ENCODE peak calls at places on chromosomes 1 and 21, in six cellular contexts. D is HFF-Myc, E is epithelial cell of esophagus, S is kidney epithelial cell, P is tibial nerve, O is mesothelial cell of epicardium. X is an unnamed sample.

GRCh38 chr1:153616885-153617428 is 832 bp upstream of the S100A14 start:
- DNase-seq in O (no peak), S (no peak), D (no peak), E (peak), P (no peak), X (no peak)

GRCh38 chr1:44785027-44785376 is 3.0 kb downstream of the BEST4 start:
- DNase-seq in E (no peak), O (no peak), D (no peak), P (no peak), S (no peak), X (no peak)

GRCh38 chr1:245751111-245751510 is 596.3 kb downstream of the KIF26B start:
- DNase-seq in O (no peak), E (no peak), P (no peak), S (no peak), D (no peak), X (no peak)

GRCh38 chr1:107952989-107953388 is 12.0 kb downstream of the VAV3 start:
- DNase-seq in S (no peak), D (no peak), P (no peak), O (no peak), E (no peak), X (no peak)

GRCh38 chr1:218816999-218817398 is 356.7 kb upstream of the LYPLAL1 start:
- DNase-seq in S (no peak), P (no peak), O (no peak), E (no peak), D (no peak), X (no peak)

GRCh38 chr1:58076258-58076657 is 470.3 kb downstream of the OMA1 start:
- DNase-seq in O (no peak), S (no peak), D (no peak), P (no peak), E (no peak), X (no peak)

GRCh38 chr1:56374026-56374974 is 205.1 kb downstream of the PLPP3 start:
- DNase-seq in S (no peak), P (no peak), E (no peak), D (no peak), O (no peak), X (no peak)

GRCh38 chr1:156910309-156910782 is 10.1 kb upstream of the LRRC71 start:
- DNase-seq in O (no peak), D (no peak), S (no peak), E (peak), P (no peak), X (no peak)

GRCh38 chr1:99700020-99700419 is 54.1 kb downstream of the PALMD start:
- DNase-seq in O (no peak), P (no peak), D (no peak), S (no peak), E (no peak), X (no peak)

GRCh38 chr1:107689733-107690132 is 275.2 kb downstream of the VAV3 start:
- DNase-seq in O (no peak), S (no peak), D (no peak), P (no peak), E (no peak), X (no peak)

GRCh38 chr1:30617161-30617560 is 106.2 kb downstream of the MATN1 start:
- DNase-seq in D (no peak), E (peak), S (no peak), O (no peak), P (no peak), X (no peak)

GRCh38 chr1:50978144-50978851 is 8.3 kb downstream of the CDKN2C start:
- DNase-seq in S (no peak), E (peak), O (peak), D (no peak), P (peak), X (no peak)

GRCh38 chr1:8937701-8938100 is 8.0 kb upstream of the CA6 start:
- DNase-seq in P (no peak), E (no peak), D (no peak), O (no peak), S (no peak), X (no peak)

GRCh38 chr1:202835548-202836072 is 24.9 kb downstream of the PCAT6 start:
- DNase-seq in S (no peak), D (no peak), O (no peak), P (no peak), E (no peak), X (no peak)

GRCh38 chr1:231918239-231919015 is 291.8 kb downstream of the DISC1 start:
- DNase-seq in E (peak), S (peak), O (no peak), D (no peak), P (no peak), X (no peak)

GRCh38 chr1:223298706-223299105 is 65.3 kb downstream of the SUSD4 start:
- DNase-seq in O (no peak), D (no peak), E (no peak), S (no peak), P (no peak), X (no peak)

GRCh38 chr1:82979593-82980230 is 1019.2 kb downstream of the TTLL7 start:
- DNase-seq in E (no peak), P (no peak), S (no peak), D (no peak), O (no peak), X (no peak)

GRCh38 chr1:110255388-110255787 is 45.3 kb downstream of the KCNC4 start:
- DNase-seq in S (no peak), P (no peak), E (no peak), O (no peak), D (no peak), X (no peak)

GRCh38 chr1:55321947-55322346 is 106.8 kb upstream of the USP24 start:
- DNase-seq in O (no peak), D (no peak), E (peak), S (no peak), P (no peak), X (no peak)

GRCh38 chr1:35452086-35452485 is 105.1 kb downstream of the KIAA0319L start:
- DNase-seq in E (peak), D (peak), S (no peak), P (peak), O (no peak), X (no peak)

GRCh38 chr1:31593136-31593665 is 16.9 kb downstream of the TINAGL1 start:
- DNase-seq in E (no peak), P (no peak), S (no peak), O (no peak), D (no peak), X (no peak)

GRCh38 chr1:209585672-209586071 is 2.2 kb downstream of the CAMK1G start:
- DNase-seq in E (peak), P (no peak), O (peak), D (no peak), S (no peak), X (no peak)
- TF ChIP-seq CTCF in E (no peak), P (no peak), O (no peak), D (no peak), S (peak), X (no peak)

GRCh38 chr1:41014871-41015270 is 6.7 kb downstream of the SLFNL1 start:
- DNase-seq in O (no peak), D (no peak), E (no peak), P (no peak), S (no peak), X (no peak)
- TF ChIP-seq CTCF in O (no peak), D (no peak), E (no peak), P (no peak), S (no peak), X (no peak)

GRCh38 chr1:90614872-90615271 is 102.2 kb downstream of the BARHL2 start:
- DNase-seq in D (no peak), S (no peak), O (no peak), P (no peak), E (no peak), X (no peak)
- TF ChIP-seq CTCF in D (peak), S (peak), O (peak), P (peak), E (peak), X (peak)

DNA sequence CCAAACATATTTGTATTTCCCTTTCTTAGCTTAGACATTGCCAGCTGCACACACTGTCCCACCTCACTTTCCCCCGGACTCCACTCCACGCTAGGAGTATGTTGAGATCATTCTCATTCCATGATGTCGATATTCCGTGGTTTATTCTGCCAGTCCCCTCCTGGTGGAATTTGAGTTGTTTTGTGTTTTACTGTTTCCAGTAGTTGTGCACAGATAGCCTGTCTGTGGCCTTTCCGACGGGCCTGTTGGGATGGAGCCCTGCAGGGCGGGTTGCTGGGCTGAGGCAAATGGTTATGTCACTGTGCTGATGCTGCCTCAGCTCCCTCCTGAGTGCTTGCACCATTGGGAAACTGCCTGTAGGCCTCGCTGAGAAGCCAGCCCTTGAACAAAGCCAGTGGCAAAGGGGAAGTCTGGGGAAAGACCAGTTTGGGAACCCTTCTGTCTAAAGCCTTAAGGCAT is 12.8 kb downstream of the TRAPPC10 start:
- DNase-seq in D (no peak), S (no peak), E (peak), P (peak), O (no peak), X (no peak)
- TF ChIP-seq CTCF in D (no peak), S (no peak), E (peak), P (no peak), O (no peak), X (no peak)

DNA sequence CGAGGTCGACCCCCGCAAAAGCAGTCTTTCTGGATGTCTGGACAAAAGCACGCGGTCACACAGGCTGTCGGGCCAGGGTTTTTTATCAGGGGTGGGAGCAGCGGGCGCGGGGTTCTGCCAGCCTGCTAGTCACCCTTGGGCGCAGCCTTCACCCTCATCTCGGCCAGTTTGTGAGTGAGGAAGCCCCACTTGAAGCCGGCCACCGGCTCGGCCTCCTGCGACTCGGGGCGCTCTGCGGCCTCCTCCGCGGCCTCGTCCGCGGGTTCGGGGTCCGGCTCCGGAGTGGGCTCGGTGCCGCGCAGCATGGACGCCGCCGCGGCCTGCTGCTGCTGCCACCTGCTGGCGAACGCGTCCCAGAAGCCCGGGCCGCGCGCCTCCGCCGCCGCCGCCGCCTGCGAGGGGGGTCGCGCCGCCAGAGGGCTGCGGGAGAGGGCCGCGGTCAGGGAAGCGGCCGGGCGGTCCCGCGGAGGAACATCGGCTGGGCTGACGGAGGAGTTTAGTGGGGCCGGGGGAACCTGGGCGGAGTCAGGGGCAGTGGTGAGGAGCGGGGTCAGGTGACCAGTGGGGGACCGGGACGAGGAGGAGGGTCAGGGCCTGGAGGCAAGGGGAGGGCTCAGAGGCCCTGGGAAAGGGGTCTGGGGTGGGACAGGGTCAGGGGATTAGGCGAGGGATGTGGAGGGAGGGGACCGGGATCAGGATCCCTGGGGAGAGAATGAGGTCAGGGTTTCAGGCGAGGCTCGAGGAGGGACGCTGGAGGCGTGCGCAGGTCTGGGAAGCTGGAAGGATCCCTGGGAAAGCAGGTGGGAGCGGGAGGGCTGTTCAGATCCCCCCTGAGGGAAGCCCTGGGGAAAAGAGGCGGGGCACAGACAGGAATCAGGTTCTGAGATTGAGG is 4.5 kb downstream of the C1orf232 start:
- DNase-seq in E (peak), O (peak), S (no peak), D (no peak), P (no peak), X (no peak)
- TF ChIP-seq CTCF in E (peak), O (peak), S (no peak), D (peak), P (peak), X (peak)

GRCh38 chr1:104932030-104932915 is 1182.6 kb downstream of the AMY1C start:
- DNase-seq in D (no peak), S (no peak), E (no peak), P (no peak), O (no peak), X (no peak)

GRCh38 chr1:104932949-104933679 is 1183.4 kb downstream of the AMY1C start:
- DNase-seq in E (no peak), D (no peak), P (no peak), S (no peak), O (no peak), X (no peak)

GRCh38 chr1:104929280-104929679 is 1179.6 kb downstream of the AMY1C start:
- DNase-seq in E (peak), P (no peak), D (no peak), O (no peak), S (no peak), X (no peak)

DNA sequence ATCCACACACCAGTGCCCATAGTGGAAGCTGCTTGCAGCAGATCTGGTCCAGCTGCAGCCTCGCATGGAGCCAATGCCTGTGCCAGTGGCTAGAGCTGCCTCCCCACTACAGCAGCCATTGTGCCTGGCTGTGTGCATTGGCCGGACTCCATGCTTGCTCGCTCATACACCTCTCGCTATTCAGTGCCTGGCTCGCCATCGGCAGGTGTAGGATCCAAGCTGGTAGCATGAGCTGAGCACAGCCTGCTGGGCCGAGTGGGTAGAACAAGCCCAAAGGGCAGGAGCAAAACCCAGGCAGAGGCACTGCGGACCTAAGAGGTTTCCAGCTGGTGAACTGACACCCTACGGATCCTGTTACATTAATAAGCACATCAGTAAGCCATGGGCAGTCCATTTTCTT is 1184.1 kb downstream of the AMY1C start:
- DNase-seq in P (no peak), S (no peak), O (no peak), E (no peak), D (no peak), X (no peak)
- TF ChIP-seq CTCF in P (no peak), S (no peak), O (no peak), E (no peak), D (no peak), X (no peak)

DNA sequence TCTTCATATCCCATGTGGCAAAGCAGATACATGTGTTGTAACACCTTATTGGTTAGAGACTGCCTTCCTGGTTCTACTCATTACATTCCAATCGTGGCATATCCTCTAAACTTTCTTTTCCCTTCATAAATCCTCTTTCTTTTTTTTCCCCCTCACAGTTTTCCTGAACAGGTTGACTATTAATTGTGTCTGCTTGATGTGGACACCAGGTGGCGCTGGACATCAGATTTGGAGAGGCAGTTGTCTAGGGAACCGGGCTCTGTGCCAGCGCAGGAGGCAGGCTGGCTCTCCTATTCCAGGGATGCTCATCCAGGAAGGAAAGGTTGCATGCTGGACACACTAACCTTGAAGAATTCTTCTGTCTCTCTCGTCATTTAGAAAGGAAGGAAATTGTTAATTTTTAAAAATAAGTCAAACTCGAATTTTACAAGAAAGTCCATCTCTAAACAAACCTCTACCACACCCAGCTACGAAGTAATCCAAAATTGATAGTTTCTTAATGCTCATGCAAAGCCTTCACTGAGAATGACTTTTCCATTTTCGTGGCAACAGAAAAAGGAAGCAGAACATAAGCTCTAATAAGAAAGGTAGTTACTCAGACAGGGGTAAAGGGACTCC is 59.4 kb upstream of the ASB17 start:
- DNase-seq in E (peak), P (peak), O (peak), D (peak), S (peak), X (no peak)
- TF ChIP-seq CTCF in E (peak), P (peak), O (peak), D (peak), S (peak), X (peak)

GRCh38 chr1:228004331-228004871 is 2.4 kb upstream of the WNT3A start:
- DNase-seq in D (no peak), S (no peak), O (peak), P (no peak), E (peak), X (no peak)
- TF ChIP-seq CTCF in D (peak), S (peak), O (no peak), P (no peak), E (peak), X (peak)

GRCh38 chr1:29124366-29125236 is 898 bp upstream of the TMEM200B start:
- DNase-seq in E (peak), S (no peak), P (peak), O (peak), D (no peak), X (no peak)
- TF ChIP-seq CTCF in E (peak), S (peak), P (peak), O (peak), D (peak), X (peak)

DNA sequence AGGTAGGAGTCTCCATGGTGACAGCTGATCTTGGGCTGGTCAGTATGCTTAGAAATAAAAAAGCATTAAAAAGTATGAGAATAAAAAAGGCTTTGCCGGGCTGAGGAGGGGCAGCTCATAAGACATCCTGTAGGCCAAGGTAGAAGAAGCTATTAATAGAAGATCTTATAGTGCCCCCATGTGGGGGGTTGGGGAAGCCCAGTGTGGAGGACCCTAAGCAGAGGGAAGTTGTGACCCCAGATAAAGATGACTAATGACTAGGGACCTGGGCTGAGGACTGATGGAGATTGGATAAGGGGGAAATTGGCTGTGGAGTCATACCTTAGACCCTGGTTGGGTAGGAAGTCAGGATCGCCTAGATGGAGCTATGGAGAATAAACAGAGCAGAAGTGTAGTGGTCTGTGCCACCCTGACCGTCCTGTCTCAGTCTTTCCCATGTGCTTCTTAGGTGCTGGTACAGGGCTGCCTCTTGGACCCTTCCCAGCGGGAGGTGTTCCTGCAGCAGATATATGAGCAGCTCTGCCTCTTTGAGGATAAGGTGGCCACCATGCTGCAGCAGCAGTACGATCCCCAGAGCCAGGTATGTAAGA is 25.0 kb downstream of the SZT2 start:
- DNase-seq in D (no peak), E (peak), P (peak), O (peak), S (no peak), X (no peak)
- TF ChIP-seq CTCF in D (peak), E (peak), P (peak), O (peak), S (peak), X (peak)

X was measured in epithelial cell of proximal tubule.